ENCODE peak calls at places on chromosomes 3 and 15, in four cellular contexts. Q is lower leg skin; N is heart right ventricle; E is stimulated activated CD4-positive, alpha-beta T cell treated with anti-CD3 and anti-CD28 coated beads, Interleukin-12 subunit alpha, Interleukin-12 subunit beta, amount 100 ng/mL, for 4 hours. R is an unnamed sample.
A peak's percentile ranks its signal among the peaks of the same experiment; 100 is the strongest.

GRCh38 chr3:57864853-57865252 is 108.7 kb downstream of the SLMAP start:
- DNase-seq in E (no peak), Q (no peak), N (no peak), R (no peak)

GRCh38 chr15:75887178-75887577 is 16.5 kb upstream of the FBXO22 start:
- DNase-seq in N (no peak), Q (no peak), E (no peak), R (no peak)

GRCh38 chr3:194006102-194006501 is 129.8 kb upstream of the HES1 start:
- DNase-seq in N (no peak), E (no peak), Q (no peak), R (no peak)

GRCh38 chr15:48984811-48985352 is 21.2 kb upstream of the SHC4 start:
- DNase-seq in E (no peak), Q (no peak), N (no peak), R (no peak)

GRCh38 chr3:123632161-123632655 is 47.4 kb upstream of the HACD2 start:
- DNase-seq in N (peak; percentile 25), E (no peak), Q (no peak), R (no peak)

GRCh38 chr3:377158-377561 is 180.6 kb downstream of the CHL1 start:
- DNase-seq in N (no peak), Q (no peak), E (no peak), R (no peak)

GRCh38 chr15:100902436-100903190 is 16.5 kb upstream of the LRRK1 start:
- DNase-seq in N (peak; percentile 85), E (no peak), Q (peak; percentile 68), R (peak; percentile 58)

GRCh38 chr3:187976361-187976900 is 177.5 kb upstream of the LPP start:
- DNase-seq in Q (no peak), E (no peak), N (no peak), R (no peak)

GRCh38 chr15:63601727-63602185 is 4.6 kb downstream of the FBXL22 start:
- DNase-seq in N (no peak), Q (no peak), E (no peak), R (no peak)

GRCh38 chr3:133943639-133944131 is 48.0 kb upstream of the RAB6B start:
- DNase-seq in Q (no peak), N (no peak), E (no peak), R (no peak)

GRCh38 chr3:119170821-119171220 is 2.6 kb upstream of the UPK1B start:
- DNase-seq in N (no peak), Q (no peak), E (no peak), R (no peak)

GRCh38 chr3:10470666-10471336 is 34.6 kb downstream of the ATP2B2 start:
- DNase-seq in E (no peak), Q (no peak), N (no peak), R (peak; percentile 24)

GRCh38 chr3:157360044-157360443 is 76.6 kb upstream of the PTX3 start:
- DNase-seq in N (no peak), Q (peak; percentile 21), E (no peak), R (no peak)

GRCh38 chr15:98657721-98658120 is 9.4 kb downstream of the IGF1R start:
- DNase-seq in Q (no peak), E (no peak), N (no peak), R (no peak)

GRCh38 chr15:42937143-42937542 is 16.6 kb upstream of the TTBK2 start:
- DNase-seq in N (no peak), Q (no peak), E (no peak), R (no peak)

GRCh38 chr3:52886049-52886730 is 11.2 kb downstream of the STIMATE start:
- DNase-seq in E (no peak), N (no peak), Q (no peak), R (no peak)

GRCh38 chr15:99438222-99438592 is 127.6 kb upstream of the MEF2A start:
- DNase-seq in N (no peak), Q (peak; percentile 12), E (no peak), R (no peak)

GRCh38 chr15:65377976-65378366 is at the start of gene IGDCC3:
- DNase-seq in Q (no peak), N (no peak), E (no peak), R (no peak)

GRCh38 chr3:143045639-143046038 is 44.3 kb downstream of the U2SURP start:
- DNase-seq in N (no peak), Q (no peak), E (no peak), R (no peak)

GRCh38 chr3:64916937-64917336 is 229.1 kb upstream of the ADAMTS9 start:
- DNase-seq in Q (no peak), N (no peak), E (no peak), R (no peak)

GRCh38 chr3:242986-243706 is 46.6 kb downstream of the CHL1 start:
- DNase-seq in N (no peak), E (no peak), Q (no peak), R (no peak)